ENCODE peak calls at places on chromosomes 2 and 18, in six cellular contexts. M is PC-9, B is neural crest cell, I is T-helper 2 cell, J is ovary, R is GM23338. H is an unnamed sample.

GRCh38 chr2:3284657-3285630 is 92.7 kb downstream of the EIPR1 start:
- DNase-seq in M (no peak), B (no peak), I (no peak), J (peak), R (no peak), H (no peak)

GRCh38 chr2:24454258-24454657 is 36.8 kb upstream of the NCOA1 start:
- DNase-seq in M (no peak), B (no peak), I (no peak), J (no peak), R (no peak), H (no peak)

GRCh38 chr18:56321470-56321869 is 316.9 kb downstream of the TXNL1 start:
- DNase-seq in M (no peak), B (no peak), I (no peak), J (peak), R (no peak), H (no peak)

GRCh38 chr18:13354414-13354813 is 135.9 kb downstream of the LDLRAD4 start:
- DNase-seq in M (no peak), B (no peak), I (no peak), J (no peak), R (no peak), H (no peak)

GRCh38 chr2:38376346-38376682 is 759 bp downstream of the ATL2 start:
- DNase-seq in M (peak), B (no peak), I (no peak), J (no peak), R (no peak), H (peak)

GRCh38 chr2:71535526-71535925 is 82.2 kb downstream of the DYSF start:
- DNase-seq in M (no peak), B (no peak), I (no peak), J (no peak), R (no peak), H (peak)

GRCh38 chr2:194539436-194539835 is 1117.6 kb upstream of the SLC39A10 start:
- DNase-seq in M (no peak), B (no peak), I (no peak), J (no peak), R (peak), H (no peak)

GRCh38 chr2:208234786-208235185 is 20.1 kb downstream of the IDH1 start:
- DNase-seq in M (no peak), B (no peak), I (no peak), J (no peak), R (no peak), H (no peak)

GRCh38 chr2:149832256-149832655 is 244.7 kb upstream of the MMADHC start:
- DNase-seq in M (peak), B (no peak), I (no peak), J (no peak), R (no peak), H (no peak)

GRCh38 chr2:207279520-207279919 is 113.8 kb upstream of the KLF7 start:
- DNase-seq in M (no peak), B (no peak), I (no peak), J (no peak), R (no peak), H (no peak)

GRCh38 chr2:43178602-43179542 is 47.5 kb downstream of the ZFP36L2 start:
- DNase-seq in M (peak), B (no peak), I (no peak), J (peak), R (peak), H (peak)

GRCh38 chr2:55949613-55950012 is 26.0 kb upstream of the EFEMP1 start:
- DNase-seq in M (no peak), B (no peak), I (no peak), J (no peak), R (no peak), H (no peak)

GRCh38 chr18:474416-474815 is 26.1 kb downstream of the COLEC12 start:
- DNase-seq in M (no peak), B (no peak), I (no peak), J (no peak), R (peak), H (no peak)

GRCh38 chr2:45973426-45973825 is 322.0 kb downstream of the PRKCE start:
- DNase-seq in M (no peak), B (no peak), I (no peak), J (no peak), R (no peak), H (no peak)

GRCh38 chr2:161586517-161587167 is 37.6 kb upstream of the SLC4A10 start:
- DNase-seq in M (no peak), B (no peak), I (no peak), J (no peak), R (peak), H (no peak)

GRCh38 chr2:239768031-239768800 is 256.9 kb downstream of the NDUFA10 start:
- DNase-seq in M (no peak), B (no peak), I (no peak), J (peak), R (no peak), H (no peak)

GRCh38 chr2:169664978-169665930 is 29.0 kb downstream of the CFAP210 start:
- DNase-seq in M (no peak), B (no peak), I (no peak), J (no peak), R (no peak), H (no peak)

GRCh38 chr2:185668710-185669109 is 69.9 kb upstream of the FSIP2 start:
- DNase-seq in M (no peak), B (no peak), I (no peak), J (no peak), R (no peak), H (no peak)

GRCh38 chr2:171852489-171852888 is 41.6 kb downstream of the SLC25A12 start:
- DNase-seq in M (no peak), B (no peak), I (no peak), J (no peak), R (no peak), H (no peak)

GRCh38 chr2:85999131-85999831 is 106.4 kb downstream of the POLR1A start:
- DNase-seq in M (no peak), B (no peak), I (no peak), J (no peak), R (no peak), H (no peak)

H was measured in pancreas.